ENCODE peak calls at places on chromosomes 3 and 15, in four cellular contexts. K is IMR-90, P is uterus, F is Peyer's patch. W is an unnamed sample.

GRCh38 chr15:64443747-64444621 is 16.4 kb upstream of the ZNF609 start:
- DNase-seq in P (no peak), K (peak), F (no peak), W (no peak)

GRCh38 chr3:107438671-107439070 is 61.4 kb downstream of the CCDC54 start:
- DNase-seq in F (no peak), P (no peak), K (no peak), W (no peak)

GRCh38 chr15:68650901-68651709 is 72.3 kb downstream of the CORO2B start:
- DNase-seq in P (peak), K (no peak), F (peak), W (no peak)

GRCh38 chr3:121517950-121518349 is 27.8 kb downstream of the POLQ start:
- DNase-seq in P (no peak), K (peak), F (no peak), W (no peak)

GRCh38 chr15:70043590-70043989 is 54.1 kb downstream of the TLE3 start:
- DNase-seq in K (no peak), P (no peak), F (no peak), W (no peak)

GRCh38 chr3:125061170-125061569 is 5.4 kb upstream of the HEG1 start:
- DNase-seq in P (peak), F (no peak), K (peak), W (no peak)

GRCh38 chr3:32307591-32307990 is 69.1 kb downstream of the CMTM8 start:
- DNase-seq in F (no peak), P (no peak), K (no peak), W (no peak)

GRCh38 chr15:78928616-78929093 is 16.2 kb downstream of the CTSH start:
- DNase-seq in F (no peak), P (no peak), K (no peak), W (no peak)

GRCh38 chr15:101250931-101251829 is 668 bp downstream of the CHSY1 start:
- DNase-seq in P (no peak), F (no peak), K (no peak), W (peak)

GRCh38 chr15:19973718-19974117 is 567.9 kb downstream of the GOLGA6L6 start:
- DNase-seq in P (no peak), F (no peak), K (no peak), W (no peak)

GRCh38 chr3:177470200-177470941 is 273.1 kb upstream of the TBL1XR1 start:
- DNase-seq in P (no peak), F (no peak), K (peak), W (no peak)
- TF ChIP-seq CTCF in P (no peak), F (no peak), K (no peak), W (no peak)

GRCh38 chr3:62873672-62874397 is 1.4 kb downstream of the CADPS start:
- DNase-seq in P (no peak), F (no peak), K (no peak), W (no peak)

GRCh38 chr3:62876064-62876463 is 848 bp upstream of the CADPS start:
- DNase-seq in F (no peak), P (no peak), K (peak), W (no peak)

GRCh38 chr3:62872318-62872717 is 2.9 kb downstream of the CADPS start:
- DNase-seq in F (no peak), P (no peak), K (no peak), W (no peak)

GRCh38 chr3:62874398-62875102 is 666 bp downstream of the CADPS start:
- DNase-seq in F (no peak), P (no peak), K (no peak), W (no peak)

GRCh38 chr3:62875103-62876002 is at the start of gene CADPS:
- DNase-seq in F (no peak), K (no peak), P (no peak), W (no peak)
- TF ChIP-seq POLR2A in F (no peak), K (no peak), P (no peak), W (no peak)

GRCh38 chr3:46367811-46368210 is 2.9 kb upstream of the CCR5 start:
- DNase-seq in P (no peak), K (no peak), F (no peak), W (no peak)

GRCh38 chr3:46370784-46371183 is at the start of gene CCR5:
- DNase-seq in F (no peak), P (no peak), K (no peak), W (no peak)

GRCh38 chr3:46369675-46370132 is 1.0 kb upstream of the CCR5 start:
- DNase-seq in K (no peak), F (no peak), P (no peak), W (no peak)

GRCh38 chr3:46365737-46366524 is 4.8 kb upstream of the CCR5 start:
- DNase-seq in P (no peak), K (no peak), F (no peak), W (no peak)

DNA sequence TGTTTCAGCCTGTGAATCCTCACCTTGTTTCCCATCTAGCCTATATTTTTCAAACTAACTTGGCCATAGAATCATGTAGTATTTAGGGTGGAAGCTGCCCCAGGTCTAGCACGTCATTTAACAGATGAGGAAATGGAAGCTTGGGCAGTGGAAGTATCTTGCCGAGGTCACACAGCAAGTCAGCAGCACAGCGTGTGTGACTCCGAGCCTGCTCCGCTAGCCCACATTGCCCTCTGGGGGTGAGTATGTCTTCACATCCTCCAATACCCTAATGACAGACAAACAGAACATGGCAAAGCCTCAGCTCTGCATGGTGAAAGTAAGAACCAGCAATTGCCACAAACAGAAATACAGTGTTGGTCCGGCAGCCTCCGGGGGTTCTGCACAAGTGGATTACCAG is 2.2 kb upstream of the CCR5 start:
- DNase-seq in K (no peak), F (peak), P (no peak), W (no peak)
- TF ChIP-seq CTCF in K (no peak), F (peak), P (no peak), W (no peak)

DNA sequence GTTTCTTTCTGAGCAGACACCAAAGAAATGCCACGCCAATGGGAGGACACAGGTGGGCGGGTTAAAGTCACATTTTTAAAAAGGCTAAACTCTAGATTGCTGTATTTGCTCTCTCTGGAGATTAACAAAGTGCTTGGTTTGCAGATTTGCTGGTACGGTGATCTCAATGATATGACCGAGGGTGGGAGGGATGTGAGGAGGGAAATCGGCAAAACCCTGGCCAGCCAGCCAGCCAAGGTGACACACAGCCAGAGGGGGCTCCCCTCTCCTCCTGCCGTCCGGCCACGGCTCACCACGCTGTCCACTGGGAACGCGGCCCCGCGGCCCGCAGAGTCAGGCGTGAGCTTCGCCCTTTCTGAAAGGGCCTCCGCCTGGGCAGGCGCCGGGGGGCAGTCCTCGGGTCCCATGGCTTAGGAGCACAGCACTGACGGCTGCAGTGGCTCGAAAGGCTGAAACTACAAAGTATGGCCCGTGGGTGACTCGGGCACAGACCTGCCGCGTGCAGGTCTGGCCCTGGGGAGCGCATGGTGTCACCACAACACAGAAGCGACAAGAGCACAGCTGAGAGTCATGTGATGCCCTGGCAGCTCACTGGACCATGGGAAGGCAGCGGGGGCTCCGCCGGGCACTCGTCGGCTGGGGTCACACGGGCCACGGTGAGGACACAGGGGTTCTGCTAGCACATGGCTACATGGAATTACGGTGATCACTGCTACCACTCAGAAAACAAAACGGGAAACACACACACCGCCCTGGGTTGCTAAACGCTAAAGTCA is 57.8 kb upstream of the RPL32 start:
- DNase-seq in K (no peak), P (no peak), F (no peak), W (no peak)
- TF ChIP-seq POLR2A in K (no peak), P (no peak), F (no peak), W (no peak)

GRCh38 chr3:113690482-113690881 is 6.0 kb downstream of the USF3 start:
- DNase-seq in K (no peak), F (no peak), P (no peak), W (no peak)

GRCh38 chr3:113685124-113685523 is 11.3 kb downstream of the USF3 start:
- DNase-seq in P (no peak), K (no peak), F (no peak), W (no peak)

GRCh38 chr3:113684271-113684819 is 12.1 kb downstream of the USF3 start:
- DNase-seq in F (no peak), K (no peak), P (no peak), W (no peak)

DNA sequence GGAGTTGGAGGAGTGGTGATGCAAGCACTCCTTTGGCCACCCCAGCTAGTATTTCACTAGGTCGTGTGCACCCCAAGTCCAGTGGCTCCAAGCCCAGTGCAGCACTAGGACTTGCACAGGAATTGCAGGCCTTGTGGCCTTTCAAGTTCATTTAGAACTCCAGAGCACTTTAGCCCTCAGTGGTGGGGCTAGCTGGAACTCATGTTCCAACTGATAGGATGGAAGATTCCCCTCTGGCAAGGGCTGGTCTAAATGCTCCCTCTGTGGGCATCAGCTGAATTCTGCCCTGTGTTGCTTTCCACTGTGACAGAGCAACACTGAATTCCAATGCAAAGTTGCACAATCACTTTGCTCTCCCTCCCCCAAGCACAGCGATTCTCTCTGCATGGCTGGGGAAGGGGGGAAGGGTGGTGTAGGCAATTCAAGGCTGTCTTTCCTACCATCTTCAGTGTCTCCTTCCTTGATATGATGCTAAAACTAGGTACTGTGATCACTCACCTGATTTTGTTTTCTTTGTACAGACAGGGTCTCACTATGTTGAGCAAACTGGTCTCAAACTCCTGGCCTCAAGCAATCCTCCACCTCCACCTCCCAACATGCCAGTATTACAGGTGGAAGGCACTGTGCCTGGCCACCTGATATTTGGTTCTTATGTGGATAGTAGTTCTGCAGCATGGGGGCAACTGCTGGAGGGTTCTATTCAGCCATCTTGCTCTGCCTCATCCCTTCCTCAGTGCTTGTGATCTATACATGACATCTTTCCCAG is 10.3 kb downstream of the USF3 start:
- DNase-seq in P (no peak), K (peak), F (no peak), W (no peak)
- TF ChIP-seq CTCF in P (no peak), K (no peak), F (no peak), W (no peak)

GRCh38 chr15:92904832-92905640 is 4.9 kb downstream of the CHD2 start:
- DNase-seq in K (no peak), P (no peak), F (no peak), W (no peak)
- TF ChIP-seq POLR2A in K (no peak), P (no peak), F (no peak), W (no peak)

GRCh38 chr3:40160933-40161332 is 148.6 kb upstream of the EIF1B start:
- DNase-seq in P (no peak), K (no peak), F (no peak), W (no peak)
- TF ChIP-seq CTCF in P (no peak), K (no peak), F (no peak), W (no peak)

GRCh38 chr3:10292505-10293419 is at the start of gene GHRL:
- DNase-seq in P (no peak), K (no peak), F (peak), W (no peak)
- TF ChIP-seq POLR2A in P (no peak), K (no peak), F (no peak), W (no peak)

DNA sequence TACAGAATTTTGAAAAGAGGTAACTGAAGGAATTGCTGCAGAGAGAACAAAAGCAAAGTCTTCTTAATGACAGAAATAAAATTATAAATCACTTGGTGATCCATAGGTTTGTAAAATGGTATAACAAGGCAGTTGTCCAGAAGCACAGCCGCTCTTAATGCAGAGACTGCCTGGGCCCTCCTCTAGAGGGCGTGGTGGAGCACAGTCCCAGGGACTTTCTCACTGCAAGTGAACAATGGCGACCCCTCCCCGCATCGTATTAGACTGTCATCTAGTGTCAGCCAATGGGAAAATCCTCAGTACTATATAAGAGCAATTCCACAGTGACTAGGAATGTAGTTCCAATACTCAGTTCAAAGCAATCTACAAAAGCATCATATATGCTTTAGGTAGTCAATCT is 26.4 kb upstream of the ZBED2 start:
- DNase-seq in K (no peak), P (no peak), F (no peak), W (no peak)
- TF ChIP-seq CTCF in K (peak), P (no peak), F (no peak), W (no peak)

DNA sequence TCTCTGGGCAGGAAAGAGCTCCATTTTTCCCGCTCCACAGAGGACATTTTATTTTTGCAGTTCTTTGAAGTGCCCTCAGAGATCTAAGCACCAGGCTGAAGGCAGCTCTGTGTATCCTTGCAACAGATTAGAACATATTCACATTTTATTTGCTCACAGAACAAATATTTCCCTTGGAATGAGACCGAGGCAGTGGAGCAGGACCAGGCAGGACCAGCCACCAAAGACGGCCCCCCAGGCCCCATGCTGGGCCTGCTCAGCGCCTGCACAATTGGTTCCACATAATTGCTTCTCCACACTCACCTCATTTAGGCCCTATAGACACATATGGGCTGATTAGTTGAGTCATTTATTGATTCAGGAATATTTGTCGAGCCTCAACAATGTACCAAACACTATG is 15.7 kb upstream of the ETV5 start:
- DNase-seq in P (no peak), F (no peak), K (no peak), W (no peak)
- TF ChIP-seq POLR2A in P (no peak), F (no peak), K (no peak), W (no peak)

W was measured in lower leg skin.